ENCODE peak calls at places on chromosomes 13 and 19, in four cellular contexts. M, J, I and K are unnamed samples.

GRCh38 chr13:40433577-40433976 is 232.9 kb downstream of the FOXO1 start:
- DNase-seq in I (no peak), M (no peak), J (no peak), K (peak; percentile 42)

GRCh38 chr19:3780786-3781304 is 5.3 kb downstream of the MATK start:
- DNase-seq in J (no peak), M (no peak), I (no peak), K (no peak)

GRCh38 chr13:80084086-80084676 is 256.7 kb downstream of the SPRY2 start:
- DNase-seq in I (no peak), M (no peak), J (no peak), K (no peak)

GRCh38 chr13:99353836-99354235 is 46.6 kb upstream of the GPR183 start:
- DNase-seq in I (no peak), J (no peak), M (no peak), K (no peak)

GRCh38 chr13:67123165-67123564 is 107.0 kb downstream of the PCDH9 start:
- DNase-seq in J (no peak), M (peak; percentile 68), I (no peak), K (no peak)

GRCh38 chr13:95226476-95226875 is 74.8 kb downstream of the ABCC4 start:
- DNase-seq in I (no peak), J (no peak), M (peak; percentile 42), K (no peak)

GRCh38 chr19:41398042-41398403 is 405 bp downstream of the BCKDHA start:
- DNase-seq in J (no peak), I (no peak), M (no peak), K (no peak)

GRCh38 chr13:88526186-88526852 is 855.1 kb downstream of the SLITRK5 start:
- DNase-seq in I (no peak), J (no peak), M (no peak), K (no peak)

GRCh38 chr13:24097064-24097463 is 63.5 kb upstream of the SPATA13 start:
- DNase-seq in I (peak; percentile 16), J (no peak), M (no peak), K (peak; percentile 48)

GRCh38 chr19:2488942-2489731 is 13.2 kb downstream of the GADD45B start:
- DNase-seq in M (no peak), I (no peak), J (no peak), K (peak; percentile 43)

GRCh38 chr19:9039728-9040127 is 29.5 kb upstream of the MUC16 start:
- DNase-seq in I (no peak), J (no peak), M (no peak), K (no peak)

GRCh38 chr13:65594255-65594654 is 1635.9 kb downstream of the PCDH9 start:
- DNase-seq in M (no peak), I (no peak), J (no peak), K (no peak)

GRCh38 chr19:738509-739128 is 12.3 kb upstream of the MISP start:
- DNase-seq in M (no peak), I (no peak), J (no peak), K (no peak)
- TF ChIP-seq SPI1 in M (no peak), I (no peak), J (no peak), K (no peak)

GRCh38 chr19:44641866-44642265 is 1.8 kb upstream of the PVR start:
- DNase-seq in J (no peak), M (no peak), I (no peak), K (no peak)

GRCh38 chr19:44642375-44642774 is 1.3 kb upstream of the PVR start:
- DNase-seq in I (no peak), M (no peak), J (no peak), K (no peak)

GRCh38 chr19:44637390-44637764 is 6.3 kb upstream of the PVR start:
- DNase-seq in M (no peak), J (no peak), I (no peak), K (no peak)

GRCh38 chr19:44641460-44641859 is 2.2 kb upstream of the PVR start:
- DNase-seq in J (no peak), I (no peak), M (no peak), K (no peak)

DNA sequence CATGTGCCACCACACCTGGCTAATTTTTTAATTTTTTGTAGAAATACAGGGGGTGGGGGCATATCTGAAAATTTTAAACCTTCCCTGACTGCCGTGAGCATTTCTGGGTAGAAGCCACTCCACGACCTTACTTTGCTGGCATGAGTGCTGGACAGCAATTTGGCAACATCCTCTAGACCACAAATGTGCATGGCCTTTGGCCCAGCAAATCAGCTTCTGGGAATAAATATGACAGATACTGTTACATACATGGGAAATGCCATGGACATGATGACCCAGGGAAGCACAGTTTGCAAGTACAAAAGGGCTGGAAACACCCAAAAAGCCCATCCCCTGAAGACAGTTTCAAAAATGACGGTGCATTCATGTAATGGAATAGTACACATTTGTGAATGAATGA is 3.2 kb upstream of the PVR start:
- DNase-seq in I (no peak), J (no peak), M (no peak), K (no peak)
- TF ChIP-seq SPI1 in I (no peak), J (no peak), M (no peak), K (no peak)

GRCh38 chr19:16898306-16899015 is 9.7 kb downstream of the F2RL3 start:
- DNase-seq in M (no peak), J (no peak), I (no peak), K (no peak)
- TF ChIP-seq SPI1 in M (no peak), J (no peak), I (no peak), K (no peak)

GRCh38 chr13:53272873-53273272 is 244.3 kb downstream of the OLFM4 start:
- DNase-seq in M (no peak), I (no peak), J (no peak), K (no peak)
- TF ChIP-seq SPI1 in M (no peak), I (no peak), J (no peak), K (no peak)

DNA sequence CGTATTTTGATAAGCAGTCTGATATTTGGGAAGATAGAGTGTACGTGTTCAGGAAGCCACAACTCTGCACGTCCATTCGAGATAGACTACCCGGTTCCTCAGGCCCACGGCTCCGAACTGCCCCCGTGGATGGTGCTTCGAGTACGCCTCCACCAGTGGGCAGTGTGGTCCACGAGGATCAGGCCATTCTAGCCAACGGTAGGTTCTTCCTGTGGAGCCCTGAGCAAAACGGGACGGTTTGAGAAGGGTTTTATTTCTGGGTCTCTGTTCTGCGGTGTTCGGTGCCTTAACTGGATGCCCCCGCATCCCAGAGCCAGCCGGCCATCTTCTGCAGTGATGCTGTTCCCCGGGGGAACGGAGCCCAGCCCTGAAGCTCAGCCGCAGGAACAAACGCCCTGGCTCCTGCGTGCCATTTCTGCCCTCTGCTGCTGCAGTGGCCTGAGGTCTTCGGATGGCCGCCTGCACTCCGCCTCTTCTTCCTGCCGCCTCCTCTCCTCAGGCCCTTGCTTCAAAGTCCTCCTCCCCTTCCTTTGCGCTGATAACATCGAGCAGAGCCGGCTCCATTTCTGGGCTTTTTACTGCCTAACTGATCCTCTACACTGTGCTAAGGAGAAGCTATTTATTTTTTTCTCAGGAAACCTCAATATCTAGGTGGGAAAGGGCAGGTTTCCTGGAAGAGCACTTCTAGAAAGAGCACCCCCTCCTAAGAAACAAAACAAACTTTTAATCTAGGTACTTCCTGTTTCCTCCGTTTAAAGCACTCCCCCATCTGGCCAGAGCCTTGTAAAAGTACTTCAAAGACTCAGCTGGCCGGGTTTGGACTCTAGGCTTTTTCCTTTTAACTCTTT is 36.2 kb upstream of the SLC46A3 start:
- DNase-seq in M (peak; percentile 41), I (no peak), J (no peak), K (peak; percentile 13)
- TF ChIP-seq SPI1 in M (no peak), I (no peak), J (no peak), K (no peak)